ENCODE peak calls at places on chromosome 7, in nine cellular contexts. M is HT-29, T is AG08395, O is A172, V is PC-3, Z is cardiac septum, K is A673, C is iris pigment epithelial cell, G is cardiac fibroblast. F is an unnamed sample.

GRCh38 chr7:98214811-98215321 is 3.6 kb downstream of the BHLHA15 start:
- DNase-seq in M (no peak), T (no peak), O (no peak), V (no peak), Z (no peak), K (no peak), C (no peak), G (no peak), F (no peak)

GRCh38 chr7:114944742-114945625 is 23.1 kb downstream of the MDFIC start:
- DNase-seq in M (no peak), T (peak), O (no peak), V (no peak), Z (peak), K (no peak), C (peak), G (peak), F (peak)

GRCh38 chr7:154505362-154505761 is 453.2 kb downstream of the DPP6 start:
- DNase-seq in M (no peak), T (no peak), O (no peak), V (no peak), Z (no peak), K (no peak), C (no peak), G (no peak), F (no peak)

GRCh38 chr7:29135851-29136250 is 10.5 kb downstream of the CPVL start:
- DNase-seq in M (no peak), T (no peak), O (no peak), V (no peak), Z (no peak), K (no peak), C (no peak), G (no peak), F (no peak)

GRCh38 chr7:22696672-22697071 is 30.3 kb upstream of the IL6 start:
- DNase-seq in M (no peak), T (no peak), O (no peak), V (no peak), Z (no peak), K (no peak), C (peak), G (peak), F (peak)

GRCh38 chr7:101333912-101334311 is 12.3 kb upstream of the IFT22 start:
- DNase-seq in M (no peak), T (no peak), O (no peak), V (no peak), Z (no peak), K (no peak), C (no peak), G (no peak), F (peak)

GRCh38 chr7:46908770-46909169 is 673.1 kb downstream of the TNS3 start:
- DNase-seq in M (peak), T (peak), O (peak), V (peak), Z (no peak), K (peak), C (peak), G (peak), F (peak)

GRCh38 chr7:131546583-131547111 is 9.8 kb downstream of the PODXL start:
- DNase-seq in M (peak), T (no peak), O (peak), V (peak), Z (peak), K (peak), C (no peak), G (peak), F (no peak)

GRCh38 chr7:50153141-50153540 is 60.1 kb upstream of the ZPBP start:
- DNase-seq in M (no peak), T (no peak), O (no peak), V (no peak), Z (no peak), K (no peak), C (no peak), G (no peak), F (no peak)

GRCh38 chr7:14552060-14552459 is 350.5 kb downstream of the DGKB start:
- DNase-seq in M (no peak), T (no peak), O (no peak), V (no peak), Z (no peak), K (no peak), C (no peak), G (no peak), F (no peak)

GRCh38 chr7:101863598-101863997 is 46.2 kb downstream of the CUX1 start:
- DNase-seq in M (no peak), T (no peak), O (no peak), V (no peak), Z (no peak), K (no peak), C (no peak), G (no peak), F (no peak)

GRCh38 chr7:155837126-155837479 is 24.8 kb upstream of the SHH start:
- DNase-seq in M (no peak), T (no peak), O (no peak), V (peak), Z (no peak), K (no peak), C (no peak), G (no peak), F (no peak)

GRCh38 chr7:155560196-155560595 is 13.8 kb upstream of the CNPY1 start:
- DNase-seq in M (no peak), T (no peak), O (no peak), V (no peak), Z (no peak), K (no peak), C (no peak), G (no peak), F (no peak)

GRCh38 chr7:604038-604883 is 84.6 kb upstream of the PDGFA start:
- DNase-seq in M (no peak), T (no peak), O (peak), V (no peak), Z (peak), K (peak), C (peak), G (peak), F (peak)

GRCh38 chr7:137109966-137110930 is 233.3 kb downstream of the PTN start:
- DNase-seq in M (no peak), T (peak), O (no peak), V (peak), Z (no peak), K (no peak), C (peak), G (peak), F (peak)

GRCh38 chr7:81447351-81447952 is 322.4 kb downstream of the HGF start:
- DNase-seq in M (peak), T (peak), O (peak), V (peak), Z (no peak), K (peak), C (peak), G (peak), F (peak)

F was measured in M059J.